ENCODE peak calls at places on chromosomes 16 and 17, in six cellular contexts. W is CD8-positive, alpha-beta T cell; V is mammary epithelial cell; J is hepatocyte; X is B cell; Z is heart right ventricle. G is an unnamed sample.

GRCh38 chr17:16988749-16989229 is 16.9 kb upstream of the TNFRSF13B start:
- DNase-seq in X (no peak), J (no peak), Z (no peak), W (no peak), V (no peak), G (no peak)

GRCh38 chr16:11016993-11017392 is 72.6 kb downstream of the CLEC16A start:
- DNase-seq in V (peak), X (no peak), J (peak), Z (peak), W (peak), G (peak)

GRCh38 chr16:4518281-4518680 is 20.3 kb downstream of the CDIP1 start:
- DNase-seq in V (no peak), W (no peak), J (no peak), Z (no peak), X (no peak), G (no peak)

GRCh38 chr17:32310927-32311568 is 30.9 kb downstream of the C17orf75 start:
- DNase-seq in J (no peak), X (no peak), Z (no peak), V (no peak), W (no peak), G (no peak)

GRCh38 chr17:143785-144281 is 6.5 kb downstream of the SCGB1C2 start:
- DNase-seq in Z (peak), V (peak), W (peak), J (peak), X (peak), G (peak)

GRCh38 chr17:80921741-80922579 is 69.7 kb upstream of the CHMP6 start:
- DNase-seq in V (no peak), Z (no peak), J (no peak), X (no peak), W (no peak), G (no peak)

GRCh38 chr17:80485846-80486245 is 9.4 kb upstream of the NPTX1 start:
- DNase-seq in V (no peak), X (peak), J (no peak), Z (no peak), W (no peak), G (no peak)

GRCh38 chr16:56388209-56388608 is 37.1 kb downstream of the AMFR start:
- DNase-seq in W (no peak), X (no peak), V (peak), J (no peak), Z (no peak), G (peak)

GRCh38 chr17:39774043-39774442 is 36.3 kb downstream of the GRB7 start:
- DNase-seq in V (no peak), W (no peak), X (no peak), Z (no peak), J (no peak), G (no peak)

GRCh38 chr17:58109197-58109596 is 26.0 kb downstream of the DYNLL2 start:
- DNase-seq in W (no peak), J (no peak), X (no peak), V (no peak), Z (no peak), G (no peak)

GRCh38 chr16:89277049-89277448 is 59.5 kb downstream of the ZNF778 start:
- DNase-seq in Z (no peak), J (no peak), V (no peak), W (no peak), X (no peak), G (no peak)

GRCh38 chr16:6066601-6067000 is 969.0 kb upstream of the EEF2KMT start:
- DNase-seq in Z (no peak), V (no peak), W (no peak), J (no peak), X (no peak), G (no peak)

GRCh38 chr16:5044011-5044540 is 10.3 kb upstream of the NAGPA start:
- DNase-seq in W (no peak), X (no peak), Z (no peak), J (no peak), V (no peak), G (no peak)

GRCh38 chr17:18179221-18179620 is 4.4 kb upstream of the ALKBH5 start:
- DNase-seq in Z (no peak), X (no peak), V (no peak), J (peak), W (no peak), G (no peak)

GRCh38 chr17:7997186-7997585 is 5.2 kb upstream of the GUCY2D start:
- DNase-seq in V (peak), W (peak), J (peak), Z (peak), X (no peak), G (no peak)

GRCh38 chr16:48546774-48547173 is 63.2 kb downstream of the N4BP1 start:
- DNase-seq in W (no peak), Z (no peak), X (no peak), J (peak), V (no peak), G (no peak)

GRCh38 chr16:85554791-85555548 is 58.2 kb upstream of the GSE1 start:
- DNase-seq in J (peak), W (peak), X (peak), Z (peak), V (peak), G (peak)

GRCh38 chr16:46833465-46833810 is 2.5 kb upstream of the C16orf87 start:
- DNase-seq in X (no peak), W (no peak), J (no peak), V (no peak), Z (no peak), G (no peak)

GRCh38 chr17:33888455-33888854 is 366.6 kb upstream of the CCL2 start:
- DNase-seq in J (no peak), X (no peak), Z (no peak), V (no peak), W (no peak), G (no peak)

GRCh38 chr16:11464241-11464640 is 119.0 kb downstream of the RMI2 start:
- DNase-seq in J (no peak), X (no peak), Z (no peak), W (no peak), V (no peak), G (no peak)

GRCh38 chr17:16906670-16907069 is 65.2 kb downstream of the TNFRSF13B start:
- DNase-seq in V (no peak), W (no peak), Z (no peak), J (no peak), X (no peak), G (peak)

GRCh38 chr17:47694018-47694817 is at the start of gene TBKBP1:
- DNase-seq in J (peak), V (no peak), X (peak), W (no peak), Z (peak), G (no peak)

GRCh38 chr16:11679250-11679649 is 11.0 kb downstream of the SNN start:
- DNase-seq in Z (no peak), V (no peak), X (no peak), W (no peak), J (no peak), G (no peak)

GRCh38 chr17:29590261-29590978 is 972 bp upstream of the GIT1 start:
- DNase-seq in X (no peak), W (no peak), J (no peak), V (no peak), Z (peak), G (no peak)

GRCh38 chr16:81586421-81586820 is 141.8 kb downstream of the CMIP start:
- DNase-seq in J (peak), X (no peak), V (peak), Z (no peak), W (no peak), G (no peak)

GRCh38 chr16:17331071-17331521 is 139.7 kb downstream of the XYLT1 start:
- DNase-seq in W (no peak), J (no peak), Z (peak), X (peak), V (no peak), G (no peak)

GRCh38 chr16:30054959-30055553 is 10.5 kb upstream of the ALDOA start:
- DNase-seq in V (peak), X (no peak), W (no peak), J (no peak), Z (no peak), G (no peak)

GRCh38 chr16:84742561-84743200 is 42.9 kb downstream of the USP10 start:
- DNase-seq in W (no peak), X (no peak), V (no peak), J (no peak), Z (no peak), G (no peak)

GRCh38 chr16:67880584-67880983 is 4.1 kb upstream of the NRN1L start:
- DNase-seq in W (no peak), Z (no peak), J (no peak), X (no peak), V (no peak), G (no peak)

GRCh38 chr17:40526668-40527067 is 25.2 kb upstream of the TNS4 start:
- DNase-seq in W (no peak), X (no peak), J (no peak), Z (no peak), V (no peak), G (no peak)

GRCh38 chr16:52095466-52095865 is 451.5 kb downstream of the TOX3 start:
- DNase-seq in W (no peak), V (no peak), X (no peak), J (no peak), Z (no peak), G (no peak)

GRCh38 chr16:20075243-20075642 is 1.6 kb upstream of the GPR139 start:
- DNase-seq in Z (no peak), J (no peak), X (no peak), V (no peak), W (no peak), G (no peak)

GRCh38 chr16:86585821-86586611 is 7.7 kb downstream of the FOXL1 start:
- DNase-seq in V (peak), W (no peak), X (no peak), Z (no peak), J (no peak), G (no peak)

GRCh38 chr16:26453215-26453614 is 613.5 kb upstream of the C16orf82 start:
- DNase-seq in Z (no peak), W (no peak), J (no peak), X (no peak), V (no peak), G (no peak)
- TF ChIP-seq CTCF in Z (no peak), W (no peak), J (peak), X (no peak), V (no peak), G (no peak)

GRCh38 chr16:72836985-72837384 is 210.9 kb downstream of the ZFHX3 start:
- DNase-seq in V (no peak), Z (no peak), W (no peak), J (no peak), X (no peak), G (no peak)
- TF ChIP-seq CTCF in V (no peak), Z (no peak), W (no peak), J (no peak), X (no peak), G (no peak)

GRCh38 chr17:78840780-78841611 is at the start of gene USP36:
- DNase-seq in J (peak), W (peak), V (peak), X (peak), Z (peak), G (peak)
- TF ChIP-seq CTCF in J (no peak), W (no peak), V (peak), X (no peak), Z (no peak), G (no peak)

GRCh38 chr16:57797216-57797525 is 5.1 kb downstream of the KIFC3 start:
- DNase-seq in W (no peak), V (no peak), J (no peak), X (no peak), Z (no peak), G (no peak)

GRCh38 chr16:57794849-57795430 is 7.4 kb downstream of the KIFC3 start:
- DNase-seq in J (no peak), Z (no peak), V (no peak), W (no peak), X (no peak), G (no peak)

GRCh38 chr16:57797526-57798266 is 4.6 kb downstream of the KIFC3 start:
- DNase-seq in X (no peak), J (peak), Z (peak), V (peak), W (no peak), G (no peak)

GRCh38 chr16:57798267-57798810 is 4.0 kb downstream of the KIFC3 start:
- DNase-seq in Z (no peak), J (no peak), W (no peak), X (no peak), V (no peak), G (no peak)

GRCh38 chr16:57795431-57795878 is 6.8 kb downstream of the KIFC3 start:
- DNase-seq in Z (peak), X (no peak), W (no peak), V (peak), J (peak), G (no peak)
- TF ChIP-seq CTCF in Z (peak), X (no peak), W (no peak), V (peak), J (peak), G (peak)

DNA sequence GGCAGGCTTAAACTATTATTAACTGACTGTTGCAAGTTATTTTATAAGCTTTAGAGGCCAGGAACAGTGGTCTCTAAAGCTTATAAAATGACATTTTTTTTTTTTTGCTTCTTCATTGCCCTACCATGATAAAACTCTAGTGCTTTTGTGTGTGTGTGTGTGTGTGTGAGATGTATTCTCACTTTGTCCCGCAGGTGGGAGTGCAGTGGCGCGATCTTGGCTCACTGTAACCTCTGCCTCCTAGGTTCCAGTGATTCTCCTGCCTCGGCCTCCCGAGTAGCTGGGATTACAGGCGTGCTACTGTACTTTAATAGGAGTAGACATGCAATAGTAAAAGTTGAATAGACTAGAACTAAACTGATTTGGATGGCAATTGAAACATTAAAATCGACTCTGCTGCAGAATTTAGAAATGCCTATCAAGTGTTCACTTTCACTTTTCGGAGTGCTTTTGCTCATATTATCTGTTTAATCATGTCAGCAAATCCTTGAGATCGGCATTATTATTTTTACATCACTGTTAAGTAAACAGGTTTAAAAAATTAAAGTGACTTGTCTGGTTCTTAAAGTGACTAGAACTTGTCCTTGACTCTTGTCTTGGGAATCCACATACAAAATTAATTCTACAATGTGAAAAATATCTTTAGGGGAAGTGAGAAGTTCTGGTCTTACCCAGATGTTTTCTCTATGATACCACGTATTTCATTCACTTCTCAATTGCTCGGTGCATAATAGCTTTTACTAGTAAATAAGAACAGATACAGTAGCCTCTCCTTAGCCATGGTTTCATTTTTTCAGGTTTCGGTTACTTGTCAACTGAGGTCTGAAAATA is 8.4 kb upstream of the PCTP start:
- DNase-seq in V (no peak), X (no peak), J (no peak), W (no peak), Z (no peak), G (no peak)
- TF ChIP-seq CTCF in V (no peak), X (no peak), J (no peak), W (no peak), Z (no peak), G (no peak)

DNA sequence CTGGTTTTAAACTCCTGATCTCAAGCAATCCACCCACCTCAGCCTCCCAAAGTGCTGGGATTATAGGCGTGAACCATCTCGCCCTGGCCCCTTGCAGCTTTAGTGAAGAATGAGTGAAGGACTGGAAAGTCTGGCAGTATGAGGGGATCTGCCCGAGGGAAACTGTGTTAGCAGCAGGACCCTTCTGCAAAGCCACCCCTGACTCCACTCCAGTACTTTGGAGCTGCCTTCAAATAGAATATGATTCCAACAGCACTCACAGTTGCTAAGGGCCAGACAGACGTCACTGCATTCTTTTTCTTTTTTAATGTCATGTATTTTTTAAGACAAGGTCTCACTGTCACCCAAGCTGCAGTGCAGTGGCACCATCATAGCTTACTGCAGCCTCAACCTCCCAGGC is 52.3 kb downstream of the KPNA2 start:
- DNase-seq in J (no peak), Z (no peak), X (no peak), V (no peak), W (no peak), G (no peak)
- TF ChIP-seq CTCF in J (no peak), Z (no peak), X (no peak), V (no peak), W (no peak), G (no peak)

GRCh38 chr17:67388986-67389385 is 11.9 kb downstream of the PITPNC1 start:
- DNase-seq in J (no peak), V (no peak), X (no peak), W (no peak), Z (no peak), G (no peak)

GRCh38 chr17:67390006-67390645 is 13.0 kb downstream of the PITPNC1 start:
- DNase-seq in Z (no peak), V (no peak), J (no peak), W (no peak), X (no peak), G (no peak)

GRCh38 chr17:67385122-67385988 is 8.3 kb downstream of the PITPNC1 start:
- DNase-seq in W (no peak), J (no peak), X (no peak), Z (no peak), V (no peak), G (no peak)

GRCh38 chr17:67390646-67391480 is 13.8 kb downstream of the PITPNC1 start:
- DNase-seq in J (peak), V (peak), W (peak), X (peak), Z (no peak), G (peak)

GRCh38 chr17:67386965-67387551 is 10.0 kb downstream of the PITPNC1 start:
- DNase-seq in X (no peak), Z (peak), J (peak), V (peak), W (no peak), G (no peak)
- TF ChIP-seq CTCF in X (peak), Z (peak), J (peak), V (peak), W (peak), G (peak)

GRCh38 chr17:76862079-76862478 is 6.1 kb upstream of the MGAT5B start:
- DNase-seq in Z (no peak), X (no peak), W (no peak), J (no peak), V (no peak), G (no peak)

GRCh38 chr17:76866774-76867577 is 1.2 kb upstream of the MGAT5B start:
- DNase-seq in V (peak), Z (no peak), W (no peak), X (no peak), J (no peak), G (peak)

GRCh38 chr17:76865174-76865573 is 3.0 kb upstream of the MGAT5B start:
- DNase-seq in W (no peak), J (no peak), V (no peak), X (no peak), Z (no peak), G (no peak)

GRCh38 chr17:76866203-76866602 is 2.0 kb upstream of the MGAT5B start:
- DNase-seq in Z (no peak), X (no peak), W (no peak), V (no peak), J (no peak), G (no peak)

GRCh38 chr17:76864024-76864423 is 4.2 kb upstream of the MGAT5B start:
- DNase-seq in W (no peak), Z (no peak), X (no peak), J (no peak), V (no peak), G (no peak)
- TF ChIP-seq CTCF in W (no peak), Z (no peak), X (no peak), J (no peak), V (no peak), G (no peak)

G was measured in brain microvascular endothelial cell.